ENCODE peak calls at places on chromosomes 11 and 22, in four cellular contexts. R, C, P and N are unnamed samples.

GRCh38 chr11:46309669-46310288 is 32.3 kb downstream of the CREB3L1 start:
- DNase-seq in R (no peak), C (no peak), P (no peak), N (peak; percentile 48)

GRCh38 chr11:96306600-96306932 is 36.4 kb downstream of the MAML2 start:
- DNase-seq in R (no peak), C (no peak), P (no peak), N (peak; percentile 12)

GRCh38 chr22:19108807-19109197 is 13.4 kb downstream of the DGCR2 start:
- DNase-seq in R (no peak), C (no peak), P (no peak), N (no peak)

GRCh38 chr11:87255589-87255988 is 217.9 kb downstream of the TMEM135 start:
- DNase-seq in R (no peak), C (no peak), P (no peak), N (no peak)

GRCh38 chr11:16778286-16778685 is 39.8 kb downstream of the C11orf58 start:
- DNase-seq in R (no peak), C (no peak), P (no peak), N (no peak)

GRCh38 chr22:46686221-46686872 is 51.7 kb downstream of the CERK start:
- DNase-seq in R (no peak), C (no peak), P (no peak), N (no peak)

GRCh38 chr11:118620529-118621070 is 13.2 kb downstream of the PHLDB1 start:
- DNase-seq in R (peak; percentile 77), C (no peak), P (no peak), N (no peak)

GRCh38 chr11:131938321-131938751 is 567.9 kb downstream of the NTM start:
- DNase-seq in R (no peak), C (no peak), P (no peak), N (no peak)

GRCh38 chr22:42397332-42398246 is 34.6 kb downstream of the NFAM1 start:
- DNase-seq in R (no peak), C (no peak), P (no peak), N (no peak)

GRCh38 chr22:26558246-26558895 is 31.6 kb downstream of the TPST2 start:
- DNase-seq in R (no peak), C (no peak), P (no peak), N (no peak)

GRCh38 chr11:82842019-82842418 is 58.2 kb downstream of the PRCP start:
- DNase-seq in R (no peak), C (no peak), P (no peak), N (no peak)

GRCh38 chr11:33388793-33389525 is 131.8 kb downstream of the HIPK3 start:
- DNase-seq in R (no peak), C (no peak), P (no peak), N (no peak)

GRCh38 chr22:42996646-42997365 is 18.1 kb downstream of the PACSIN2 start:
- DNase-seq in R (no peak), C (no peak), P (no peak), N (no peak)

GRCh38 chr11:69434341-69434960 is 47.0 kb upstream of the LINC01488 start:
- DNase-seq in R (no peak), C (no peak), P (peak; percentile 79), N (no peak)

GRCh38 chr11:127454856-127455255 is 454.3 kb upstream of the KIRREL3 start:
- DNase-seq in R (no peak), C (no peak), P (peak; percentile 14), N (no peak)

GRCh38 chr11:58059011-58059358 is 28.2 kb downstream of the OR6Q1 start:
- DNase-seq in R (peak; percentile 90), C (no peak), P (peak; percentile 51), N (no peak)

GRCh38 chr11:95575517-95575916 is 214.1 kb downstream of the FAM76B start:
- DNase-seq in R (no peak), C (no peak), P (no peak), N (no peak)

GRCh38 chr22:48354082-48354481 is 1473.6 kb downstream of the BRD1 start:
- DNase-seq in R (no peak), C (no peak), P (no peak), N (no peak)

GRCh38 chr11:534592-535518 is 521 bp downstream of the HRAS start:
- DNase-seq in R (peak; percentile 14), C (no peak), P (peak; percentile 57), N (no peak)

GRCh38 chr22:29022101-29022817 is 39.4 kb downstream of the C22orf31 start:
- DNase-seq in R (peak; percentile 81), C (no peak), P (no peak), N (no peak)

GRCh38 chr11:34359548-34359891 is 1.7 kb upstream of the ABTB2 start:
- DNase-seq in R (no peak), C (no peak), P (no peak), N (peak; percentile 21)

GRCh38 chr11:27397619-27398412 is 34.8 kb upstream of the CCDC34 start:
- DNase-seq in R (no peak), C (no peak), P (no peak), N (no peak)